ENCODE peak calls at places on chromosomes 1 and 21, in four cellular contexts. K, Z, L and D are unnamed samples.

GRCh38 chr1:3312310-3312734 is 142.1 kb upstream of the ARHGEF16 start:
- DNase-seq in Z (no peak), L (no peak), K (no peak), D (no peak)

GRCh38 chr1:8170059-8170835 is 144.1 kb upstream of the ERRFI1 start:
- DNase-seq in K (no peak), Z (no peak), L (no peak), D (no peak)

GRCh38 chr1:62875676-62876075 is 91.7 kb downstream of the ATG4C start:
- DNase-seq in L (peak), K (no peak), Z (no peak), D (no peak)

GRCh38 chr1:31273619-31274018 is 23.0 kb downstream of the SNRNP40 start:
- DNase-seq in K (no peak), Z (no peak), L (no peak), D (no peak)

GRCh38 chr1:22224091-22224490 is 81.2 kb upstream of the WNT4 start:
- DNase-seq in Z (no peak), L (no peak), K (no peak), D (no peak)

GRCh38 chr1:179217943-179218507 is 11.5 kb downstream of the ABL2 start:
- DNase-seq in K (no peak), L (peak), Z (peak), D (no peak)

GRCh38 chr1:224726783-224727182 is 110.7 kb downstream of the CNIH3 start:
- DNase-seq in K (no peak), Z (peak), L (peak), D (peak)

GRCh38 chr1:117627562-117628165 is 21.8 kb downstream of the TENT5C start:
- DNase-seq in K (no peak), Z (no peak), L (no peak), D (no peak)

GRCh38 chr1:153717330-153717729 is 10.5 kb upstream of the INTS3 start:
- DNase-seq in L (no peak), Z (no peak), K (no peak), D (no peak)

GRCh38 chr1:212558665-212559480 is 49.7 kb upstream of the ATF3 start:
- DNase-seq in Z (peak), L (peak), K (peak), D (peak)

GRCh38 chr21:35178812-35179211 is 129.7 kb upstream of the RUNX1 start:
- DNase-seq in K (no peak), Z (peak), L (peak), D (no peak)

GRCh38 chr1:215269955-215270354 is 187.4 kb downstream of the KCNK2 start:
- DNase-seq in L (no peak), Z (no peak), K (no peak), D (no peak)
- TF ChIP-seq CTCF in L (peak), Z (no peak), K (no peak), D (no peak)

GRCh38 chr1:75579046-75579445 is 31.9 kb downstream of the SLC44A5 start:
- DNase-seq in L (no peak), Z (no peak), K (no peak), D (no peak)

GRCh38 chr1:75587692-75588091 is 23.2 kb downstream of the SLC44A5 start:
- DNase-seq in Z (no peak), K (no peak), L (no peak), D (no peak)

GRCh38 chr1:75582725-75583261 is 28.1 kb downstream of the SLC44A5 start:
- DNase-seq in Z (no peak), L (no peak), K (no peak), D (no peak)
- TF ChIP-seq CTCF in Z (no peak), L (no peak), K (no peak), D (no peak)

GRCh38 chr1:185957441-185958363 is 223.5 kb downstream of the HMCN1 start:
- DNase-seq in K (no peak), L (peak), Z (no peak), D (no peak)
- TF ChIP-seq CTCF in K (no peak), L (no peak), Z (no peak), D (no peak)

DNA sequence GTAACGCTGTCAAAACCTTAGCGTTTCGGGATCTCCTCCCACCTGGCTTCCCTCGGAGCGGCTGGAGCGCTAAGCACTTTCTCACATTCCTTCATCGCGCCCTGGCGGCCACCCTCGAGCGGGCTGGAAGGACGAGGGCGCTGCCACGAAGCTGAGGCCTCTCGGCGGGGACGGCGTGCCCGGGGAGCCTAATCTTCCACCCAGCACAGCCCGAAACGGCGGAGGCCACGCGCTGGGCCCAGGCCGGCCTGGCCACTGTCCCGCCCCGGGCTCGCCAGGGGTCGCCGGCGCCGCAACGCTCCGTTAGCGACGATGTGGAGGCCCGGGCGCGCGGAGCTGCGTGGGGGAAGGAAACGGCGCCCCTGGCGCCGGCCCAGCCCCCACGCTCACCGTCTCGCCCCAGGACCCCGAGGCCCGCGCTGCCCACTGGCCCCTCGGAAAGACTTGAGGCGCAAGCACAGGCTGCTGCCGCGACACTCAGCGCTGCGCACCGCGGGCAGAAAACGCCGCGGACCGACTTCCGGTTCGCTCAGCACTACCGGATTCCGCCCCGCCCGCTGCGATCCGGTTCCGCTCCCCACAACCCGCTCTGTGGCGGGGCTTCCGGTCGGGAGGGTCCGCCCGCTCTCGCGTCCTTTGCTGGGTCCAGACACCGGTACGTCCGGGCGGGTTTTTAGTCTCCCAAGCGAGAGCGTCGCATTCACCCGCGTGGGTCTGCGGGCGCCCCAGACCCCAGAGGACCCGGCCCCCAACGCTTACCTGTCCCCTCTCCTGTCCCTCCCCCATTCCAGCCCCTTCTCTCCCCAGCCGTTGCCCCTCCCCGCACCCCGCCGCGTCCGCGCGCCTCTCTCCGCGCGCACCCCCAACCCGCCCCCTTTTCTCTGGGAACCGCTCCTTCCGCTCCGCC is at the start of gene YBEY:
- DNase-seq in K (peak), Z (peak), L (peak), D (peak)
- TF ChIP-seq CTCF in K (peak), Z (peak), L (peak), D (peak)

DNA sequence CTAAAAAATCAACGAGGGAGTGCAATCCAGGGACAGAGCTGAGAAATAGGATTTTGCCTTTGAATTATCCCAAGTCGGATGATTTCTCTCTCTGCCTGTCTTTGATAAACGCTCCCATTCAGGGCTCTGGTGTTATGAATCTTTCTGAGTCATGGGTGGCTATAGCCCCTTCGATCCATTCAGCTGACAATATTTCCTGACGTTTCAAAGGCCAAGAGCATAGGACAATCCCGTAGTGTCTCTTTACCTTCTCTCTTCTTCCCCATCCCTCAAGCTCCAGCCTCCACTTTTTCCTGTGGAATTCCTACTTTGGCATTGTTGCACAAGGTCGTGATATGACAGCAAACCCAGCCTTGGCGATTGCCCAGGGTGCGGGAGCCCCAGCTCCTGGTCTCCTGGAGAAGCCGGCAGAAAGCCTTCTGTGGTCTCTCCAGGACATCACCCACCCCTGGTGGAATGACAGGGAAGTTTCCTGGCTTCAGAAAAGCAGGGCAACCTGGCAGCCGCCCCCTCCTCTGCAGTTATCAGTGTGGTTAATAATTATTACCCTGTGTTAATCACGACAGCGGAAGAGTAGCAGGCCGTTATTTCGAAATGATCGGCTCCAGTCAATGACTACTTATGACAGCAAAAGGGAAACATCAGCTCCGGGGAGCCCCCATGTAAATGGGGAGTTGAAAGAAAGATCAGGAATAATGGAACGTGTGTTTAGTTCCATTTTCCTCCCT is 8.1 kb upstream of the PLXNA2 start:
- DNase-seq in L (no peak), Z (no peak), K (no peak), D (no peak)
- TF ChIP-seq CTCF in L (no peak), Z (peak), K (peak), D (peak)

DNA sequence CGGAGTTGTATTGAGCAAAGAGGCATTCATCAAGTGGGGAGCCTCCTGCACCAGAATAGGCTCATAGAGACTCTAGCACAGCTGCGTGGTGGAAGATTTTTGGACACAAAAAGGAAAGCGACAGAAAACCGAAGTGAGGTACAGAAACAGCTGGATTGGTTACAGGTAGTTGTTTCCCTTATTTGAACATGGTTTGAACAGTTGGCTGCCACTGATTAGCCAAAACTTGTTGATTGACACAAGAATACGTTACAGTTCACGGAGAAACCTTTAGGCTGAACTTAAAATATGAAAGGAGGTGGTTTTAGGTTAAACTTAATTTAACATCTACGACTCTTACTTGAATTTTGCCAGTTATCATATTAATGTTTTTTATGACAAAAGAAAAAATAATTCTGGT is 89.1 kb downstream of the ZNF326 start:
- DNase-seq in Z (no peak), L (no peak), K (no peak), D (no peak)
- TF ChIP-seq CTCF in Z (no peak), L (no peak), K (no peak), D (no peak)

GRCh38 chr21:26844258-26845065 is 747 bp downstream of the ADAMTS1 start:
- DNase-seq in K (no peak), Z (no peak), L (no peak), D (no peak)
- TF ChIP-seq CTCF in K (peak), Z (peak), L (no peak), D (peak)

GRCh38 chr21:38227401-38227800 is 29.4 kb upstream of the KCNJ15 start:
- DNase-seq in L (no peak), K (no peak), Z (no peak), D (no peak)

GRCh38 chr21:38220270-38220737 is 36.5 kb upstream of the KCNJ15 start:
- DNase-seq in L (no peak), K (no peak), Z (peak), D (no peak)

GRCh38 chr21:38228115-38228514 is 28.7 kb upstream of the KCNJ15 start:
- DNase-seq in Z (no peak), K (no peak), L (no peak), D (no peak)

GRCh38 chr21:38221594-38221993 is 35.2 kb upstream of the KCNJ15 start:
- DNase-seq in K (no peak), L (peak), Z (peak), D (no peak)

GRCh38 chr21:38223893-38224540 is 32.8 kb upstream of the KCNJ15 start:
- DNase-seq in L (peak), Z (peak), K (no peak), D (no peak)
- TF ChIP-seq CTCF in L (no peak), Z (no peak), K (no peak), D (no peak)